ENCODE peak calls at places on chromosomes 4 and X, in six cellular contexts. O, R, K, L, E and S are unnamed samples.

GRCh38 chr4:104491826-104492771 is 2.6 kb downstream of the CXXC4 start:
- DNase-seq in R (peak; percentile 61), L (no peak), K (peak; percentile 13), E (peak; percentile 73), O (peak; percentile 82), S (no peak)

GRCh38 chr4:72006576-72006975 is 25.2 kb upstream of the NPFFR2 start:
- DNase-seq in E (no peak), R (no peak), O (no peak), L (no peak), K (no peak), S (peak; percentile 46)

GRCh38 chr4:123995939-123996338 is 599.3 kb downstream of the SPRY1 start:
- DNase-seq in L (no peak), E (no peak), K (no peak), O (no peak), R (no peak), S (no peak)

GRCh38 chr4:42561031-42561430 is 95.9 kb downstream of the ATP8A1 start:
- DNase-seq in O (no peak), R (no peak), K (no peak), E (no peak), L (no peak), S (no peak)

GRCh38 chrX:1535241-1536041 is 1.5 kb downstream of the P2RY8 start:
- DNase-seq in E (no peak), L (no peak), O (no peak), K (no peak), R (no peak), S (no peak)

GRCh38 chr4:4668355-4669210 is 126.7 kb upstream of the STX18 start:
- DNase-seq in K (no peak), L (no peak), O (no peak), R (no peak), E (no peak), S (no peak)

GRCh38 chr4:74100531-74100930 is 1.5 kb upstream of the CXCL2 start:
- DNase-seq in E (no peak), K (no peak), R (no peak), L (no peak), O (no peak), S (no peak)

GRCh38 chr4:38743866-38744265 is 38.9 kb downstream of the TLR10 start:
- DNase-seq in R (no peak), E (no peak), L (no peak), K (no peak), O (no peak), S (no peak)

GRCh38 chr4:10731690-10732089 is 47.1 kb upstream of the CLNK start:
- DNase-seq in E (no peak), K (no peak), O (no peak), L (no peak), R (no peak), S (no peak)

GRCh38 chr4:3331511-3332394 is 38.9 kb downstream of the RGS12 start:
- DNase-seq in O (no peak), L (no peak), R (no peak), E (no peak), K (no peak), S (no peak)

GRCh38 chrX:150508018-150508417 is 60.4 kb upstream of the MTM1 start:
- DNase-seq in R (no peak), L (peak; percentile 42), E (no peak), O (no peak), K (no peak), S (no peak)

GRCh38 chr4:89171176-89171575 is 59.8 kb downstream of the TIGD2 start:
- DNase-seq in L (no peak), K (no peak), R (no peak), E (no peak), O (no peak), S (no peak)

GRCh38 chrX:153883163-153883843 is 2.7 kb downstream of the L1CAM start:
- DNase-seq in R (no peak), K (no peak), E (no peak), L (no peak), O (no peak), S (no peak)

GRCh38 chr4:1198070-1198844 is 25.9 kb upstream of the SPON2 start:
- DNase-seq in E (no peak), L (no peak), R (no peak), K (no peak), O (no peak), S (no peak)

GRCh38 chrX:17655232-17656034 is 81.9 kb upstream of the SCML1 start:
- DNase-seq in L (no peak), R (no peak), E (peak; percentile 42), K (no peak), O (peak; percentile 52), S (no peak)

GRCh38 chrX:7170903-7171302 is 22.9 kb upstream of the PUDP start:
- DNase-seq in E (peak; percentile 38), O (no peak), K (peak; percentile 36), L (no peak), R (no peak), S (no peak)

GRCh38 chr4:182513534-182514291 is 270.5 kb downstream of the TENM3 start:
- DNase-seq in L (no peak), R (no peak), K (no peak), O (no peak), E (no peak), S (no peak)

GRCh38 chrX:77597511-77597910 is 150.3 kb downstream of the FGF16 start:
- DNase-seq in L (no peak), E (no peak), O (no peak), K (no peak), R (no peak), S (no peak)

GRCh38 chr4:176001171-176002006 is 64.3 kb upstream of the WDR17 start:
- DNase-seq in E (peak; percentile 90), L (no peak), K (peak; percentile 8), R (peak; percentile 64), O (peak; percentile 81), S (no peak)

GRCh38 chr4:83010522-83011318 is at the start of gene LIN54:
- DNase-seq in E (peak; percentile 72), O (peak; percentile 82), R (peak; percentile 58), L (peak; percentile 84), K (peak; percentile 75), S (peak; percentile 84)

GRCh38 chr4:665381-665750 is 8.7 kb downstream of the ATP5ME start:
- DNase-seq in O (no peak), E (peak; percentile 16), L (no peak), K (no peak), R (no peak), S (no peak)

GRCh38 chr4:53186714-53187358 is 179.0 kb downstream of the SCFD2 start:
- DNase-seq in K (no peak), O (no peak), L (no peak), R (no peak), E (no peak), S (no peak)

GRCh38 chrX:24838624-24839023 is 144.9 kb downstream of the POLA1 start:
- DNase-seq in K (peak; percentile 31), R (peak; percentile 12), E (no peak), L (no peak), O (peak; percentile 52), S (no peak)

GRCh38 chr4:141346144-141346543 is 125.4 kb downstream of the ZNF330 start:
- DNase-seq in E (no peak), K (peak; percentile 70), R (no peak), O (peak; percentile 7), L (no peak), S (peak; percentile 16)

GRCh38 chr4:143355540-143356217 is 19.0 kb downstream of the GAB1 start:
- DNase-seq in L (no peak), K (no peak), R (no peak), E (no peak), O (no peak), S (no peak)

GRCh38 chr4:63983224-63983623 is 426.0 kb downstream of the TECRL start:
- DNase-seq in L (no peak), K (no peak), E (no peak), R (no peak), O (no peak), S (no peak)

GRCh38 chrX:41419082-41419481 is 28.1 kb upstream of the NYX start:
- DNase-seq in L (no peak), E (no peak), R (no peak), O (no peak), K (no peak), S (no peak)

GRCh38 chrX:65985922-65986588 is 53.8 kb downstream of the VSIG4 start:
- DNase-seq in K (peak; percentile 50), L (no peak), R (peak; percentile 26), E (peak; percentile 40), O (peak; percentile 78), S (peak; percentile 8)

GRCh38 chrX:139058831-139059495 is 347.4 kb upstream of the FGF13 start:
- DNase-seq in K (no peak), E (no peak), O (no peak), R (no peak), L (no peak), S (no peak)

GRCh38 chrX:154987940-154988339 is 34.6 kb downstream of the F8 start:
- DNase-seq in K (no peak), L (no peak), E (no peak), R (no peak), O (no peak), S (no peak)
- H3K27ac ChIP-seq in K (no peak overlapping the region), L (no peak overlapping the region), E (no peak overlapping the region), R (no peak overlapping the region), O (no peak overlapping the region), S (no peak overlapping the region)

GRCh38 chr4:136281307-136281706 is 1251.0 kb downstream of the PCDH18 start:
- DNase-seq in L (no peak), R (no peak), K (no peak), E (peak; percentile 34), O (no peak), S (no peak)
- H3K27ac ChIP-seq in L (no peak overlapping the region), R (no peak overlapping the region), K (no peak overlapping the region), E (no peak overlapping the region), O (no peak overlapping the region), S (no peak overlapping the region)

DNA sequence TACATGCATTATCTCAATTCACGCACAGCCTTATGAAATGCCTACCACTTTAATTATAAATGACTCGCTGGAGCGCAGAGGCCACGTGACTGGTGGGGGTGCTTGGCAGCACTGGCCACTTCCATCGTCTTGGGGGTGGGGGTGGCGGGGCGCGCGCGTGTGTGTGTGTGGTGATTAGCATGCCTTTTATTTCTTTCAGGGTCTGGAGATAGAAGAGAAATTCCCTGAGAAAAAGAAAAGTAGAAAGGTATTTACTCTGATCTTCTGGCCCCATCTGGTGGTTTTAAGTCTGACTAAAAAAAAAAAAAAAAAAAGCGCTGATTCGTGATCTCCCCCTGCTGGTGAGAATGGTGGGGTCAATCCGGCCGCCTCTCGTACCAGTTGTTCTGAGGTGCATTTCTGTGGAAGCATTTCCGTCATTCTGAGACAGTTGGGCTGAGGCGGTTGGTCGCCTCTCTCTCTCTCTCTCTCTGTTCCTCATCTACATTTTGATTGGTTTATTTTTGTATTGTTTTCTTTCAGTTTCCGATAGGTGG is at the start of gene CCNB3:
- DNase-seq in E (peak; percentile 59), K (peak; percentile 84), O (peak; percentile 68), R (peak; percentile 24), L (peak; percentile 57), S (peak; percentile 70)
- H3K27ac ChIP-seq in E (no peak within 1 kb of the TSS), K (peak within 1 kb of the TSS; percentile 71), O (no peak within 1 kb of the TSS), R (no peak within 1 kb of the TSS), L (no peak within 1 kb of the TSS), S (peak within 1 kb of the TSS; percentile 28)

GRCh38 chr4:11914406-11914805 is 485.7 kb upstream of the HS3ST1 start:
- DNase-seq in R (peak; percentile 82), O (peak; percentile 93), K (no peak), E (peak; percentile 32), L (no peak), S (no peak)
- H3K27ac ChIP-seq in R (peak overlapping the region; percentile 84), O (peak overlapping the region; percentile 66), K (no peak overlapping the region), E (no peak overlapping the region), L (no peak overlapping the region), S (no peak overlapping the region)

GRCh38 chr4:154277164-154277563 is 214.4 kb downstream of the DCHS2 start:
- DNase-seq in L (no peak), R (peak; percentile 76), E (peak; percentile 81), K (no peak), O (peak; percentile 92), S (peak; percentile 1)
- H3K27ac ChIP-seq in L (no peak overlapping the region), R (peak overlapping the region; percentile 70), E (no peak overlapping the region), K (no peak overlapping the region), O (peak overlapping the region; percentile 69), S (no peak overlapping the region)